ENCODE peak calls at places on chromosomes 7 and 10, in five cellular contexts. D is cardiac fibroblast, J is heart left ventricle, E is A549, W is aorta. O is an unnamed sample.

GRCh38 chr10:14565199-14565598 is 209.5 kb downstream of the FAM107B start:
- DNase-seq in D (no peak), J (no peak), E (no peak), W (no peak), O (no peak)

GRCh38 chr7:107995184-107996071 is 7.5 kb downstream of the LAMB1 start:
- DNase-seq in D (peak), J (peak), E (peak), W (no peak), O (peak)

GRCh38 chr7:118872568-118872967 is 648.1 kb downstream of the ANKRD7 start:
- DNase-seq in D (no peak), J (no peak), E (no peak), W (no peak), O (no peak)

GRCh38 chr7:31633894-31634494 is 53.0 kb upstream of the PPP1R17 start:
- DNase-seq in D (peak), J (no peak), E (peak), W (no peak), O (peak)

GRCh38 chr7:84271550-84271949 is 77.0 kb upstream of the SEMA3A start:
- DNase-seq in D (peak), J (no peak), E (no peak), W (no peak), O (peak)

GRCh38 chr10:49534670-49535381 is 4.1 kb downstream of the ERCC6 start:
- DNase-seq in D (peak), J (no peak), E (no peak), W (no peak), O (peak)

GRCh38 chr10:80794996-80795395 is 257.3 kb downstream of the SH2D4B start:
- DNase-seq in D (no peak), J (no peak), E (no peak), W (no peak), O (no peak)

GRCh38 chr7:21851445-21852043 is 94.2 kb downstream of the CDCA7L start:
- DNase-seq in D (no peak), J (no peak), E (no peak), W (no peak), O (no peak)

GRCh38 chr7:80153446-80153845 is 18.8 kb downstream of the GNAI1 start:
- DNase-seq in D (no peak), J (no peak), E (no peak), W (no peak), O (peak)

GRCh38 chr7:132065973-132066611 is 509.7 kb upstream of the PODXL start:
- DNase-seq in D (peak), J (no peak), E (peak), W (no peak), O (no peak)

GRCh38 chr7:26664735-26665420 is 199.5 kb downstream of the SKAP2 start:
- DNase-seq in D (peak), J (no peak), E (no peak), W (no peak), O (peak)

GRCh38 chr7:100091411-100092181 is 2.8 kb downstream of the COPS6 start:
- DNase-seq in D (no peak), J (no peak), E (no peak), W (no peak), O (no peak)

GRCh38 chr10:6035926-6036575 is 26.1 kb downstream of the IL2RA start:
- DNase-seq in D (no peak), J (no peak), E (no peak), W (no peak), O (no peak)

GRCh38 chr7:111855161-111855841 is 293.0 kb upstream of the IMMP2L start:
- DNase-seq in D (peak), J (no peak), E (peak), W (no peak), O (peak)

GRCh38 chr7:7119668-7120208 is 62.6 kb upstream of the C1GALT1 start:
- DNase-seq in D (no peak), J (no peak), E (no peak), W (no peak), O (no peak)

GRCh38 chr7:15906436-15906835 is 220.0 kb upstream of the MEOX2 start:
- DNase-seq in D (no peak), J (peak), E (no peak), W (no peak), O (no peak)

GRCh38 chr10:125060851-125061556 is 99.4 kb downstream of the CTBP2 start:
- DNase-seq in D (peak), J (peak), E (peak), W (peak), O (peak)

GRCh38 chr7:30694218-30694745 is 12.0 kb upstream of the CRHR2 start:
- DNase-seq in D (no peak), J (peak), E (no peak), W (no peak), O (no peak)

DNA sequence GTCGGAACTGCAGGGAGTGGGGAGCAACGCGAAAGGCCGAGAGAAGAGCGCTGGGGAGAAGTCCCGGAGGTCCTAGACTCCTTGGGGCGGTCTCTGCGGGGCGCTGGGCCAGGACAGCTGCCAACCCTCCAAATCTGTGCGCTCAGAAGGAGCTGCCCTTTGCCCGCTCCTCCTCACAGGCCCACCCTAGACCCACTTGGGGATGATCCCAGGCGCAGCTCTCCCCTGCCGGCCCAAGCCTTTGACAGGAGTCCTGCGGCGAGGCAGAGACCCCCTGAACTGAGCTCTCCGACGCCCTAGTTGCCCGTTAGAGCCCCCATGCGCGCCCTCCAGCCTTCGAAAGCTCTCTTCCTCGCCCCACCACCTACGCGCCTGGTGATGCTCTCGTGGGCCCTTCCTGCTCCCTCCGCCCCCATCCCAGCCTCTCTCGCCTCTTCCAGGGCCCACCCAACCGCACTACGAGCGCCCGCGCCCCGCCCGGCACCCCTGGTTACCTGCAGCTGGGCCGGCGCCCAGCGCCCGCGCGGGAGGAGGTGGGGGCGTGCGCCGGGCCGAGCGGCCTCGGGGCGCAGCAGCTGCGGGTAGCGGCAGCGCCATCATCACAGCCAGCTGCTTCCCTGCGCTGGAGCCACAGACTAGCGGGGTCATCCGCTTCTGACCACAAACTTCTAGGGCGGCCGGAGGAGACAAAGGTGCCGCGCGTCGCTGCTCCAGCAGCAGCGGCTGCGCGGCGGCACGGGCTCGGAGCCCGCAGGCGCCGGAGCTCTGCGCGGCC is 353.4 kb downstream of the DNAJB6 start:
- DNase-seq in D (no peak), J (no peak), E (no peak), W (peak), O (no peak)
- H3K4me3 ChIP-seq in D (peak), J (peak), E (no peak), W (no peak), O (peak)

GRCh38 chr7:5519515-5519928 is 95.9 kb upstream of the TNRC18 start:
- DNase-seq in D (no peak), J (no peak), E (no peak), W (no peak), O (no peak)
- H3K4me3 ChIP-seq in D (no peak), J (no peak), E (no peak), W (no peak), O (no peak)

DNA sequence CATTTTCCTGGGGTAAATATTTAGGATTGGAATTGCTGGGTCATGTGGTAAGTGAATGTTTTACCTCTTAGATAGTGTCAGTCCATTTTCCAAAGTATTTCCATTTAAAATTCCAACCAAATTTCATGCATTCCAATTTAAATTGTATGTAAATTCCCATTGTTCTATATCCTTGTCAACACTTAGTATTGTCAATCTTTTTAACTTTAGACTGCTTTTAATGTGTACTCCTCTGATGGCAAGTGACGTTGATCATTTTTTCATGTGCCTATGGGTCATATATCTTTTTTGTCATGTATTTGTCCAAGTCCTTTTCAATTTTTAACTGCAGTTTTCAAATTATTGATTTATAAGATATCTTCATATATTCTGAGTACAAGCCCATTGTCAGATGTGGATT is 80.8 kb upstream of the FAM20C start:
- DNase-seq in D (no peak), J (no peak), E (no peak), W (no peak), O (no peak)
- H3K4me3 ChIP-seq in D (no peak), J (no peak), E (no peak), W (no peak), O (no peak)

GRCh38 chr10:122019414-122019975 is 30.5 kb downstream of the TACC2 start:
- DNase-seq in D (no peak), J (no peak), E (no peak), W (no peak), O (no peak)
- H3K4me3 ChIP-seq in D (no peak), J (no peak), E (peak), W (no peak), O (no peak)

GRCh38 chr7:43112088-43112940 is at the start of gene HECW1:
- DNase-seq in D (no peak), J (no peak), E (no peak), W (no peak), O (no peak)

GRCh38 chr7:43114451-43114765 is 2.0 kb downstream of the HECW1 start:
- DNase-seq in D (no peak), J (no peak), E (no peak), W (no peak), O (no peak)

GRCh38 chr7:43113622-43114450 is 1.4 kb downstream of the HECW1 start:
- DNase-seq in D (no peak), J (no peak), E (no peak), W (no peak), O (peak)

GRCh38 chr7:43110790-43111362 is 1.6 kb upstream of the HECW1 start:
- DNase-seq in D (no peak), J (no peak), E (no peak), W (no peak), O (peak)

GRCh38 chr7:43112941-43113621 is 634 bp downstream of the HECW1 start:
- DNase-seq in D (peak), J (no peak), E (peak), W (no peak), O (peak)
- H3K4me3 ChIP-seq in D (peak), J (peak), E (peak), W (no peak), O (peak)

DNA sequence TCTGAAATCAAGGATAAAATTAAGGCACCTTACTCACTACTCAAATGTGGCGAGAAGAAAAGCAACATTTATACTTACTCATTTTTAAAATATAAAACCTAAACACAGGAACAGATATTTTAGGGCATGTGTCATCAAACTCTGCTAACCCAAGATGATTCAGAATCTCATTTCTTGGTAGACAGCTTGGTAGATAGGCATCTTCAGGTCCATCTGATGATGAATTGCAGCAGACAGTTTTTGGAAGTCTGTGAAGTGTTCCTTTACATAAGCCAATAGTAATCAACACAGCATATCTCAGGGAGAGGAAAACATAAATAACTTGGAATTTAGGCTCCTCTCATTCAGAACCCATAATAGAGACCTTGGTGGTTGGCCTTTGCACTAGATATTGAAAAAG is 3.4 kb downstream of the HIPK2 start:
- DNase-seq in D (peak), J (no peak), E (no peak), W (no peak), O (peak)
- H3K4me3 ChIP-seq in D (no peak), J (no peak), E (no peak), W (no peak), O (no peak)

DNA sequence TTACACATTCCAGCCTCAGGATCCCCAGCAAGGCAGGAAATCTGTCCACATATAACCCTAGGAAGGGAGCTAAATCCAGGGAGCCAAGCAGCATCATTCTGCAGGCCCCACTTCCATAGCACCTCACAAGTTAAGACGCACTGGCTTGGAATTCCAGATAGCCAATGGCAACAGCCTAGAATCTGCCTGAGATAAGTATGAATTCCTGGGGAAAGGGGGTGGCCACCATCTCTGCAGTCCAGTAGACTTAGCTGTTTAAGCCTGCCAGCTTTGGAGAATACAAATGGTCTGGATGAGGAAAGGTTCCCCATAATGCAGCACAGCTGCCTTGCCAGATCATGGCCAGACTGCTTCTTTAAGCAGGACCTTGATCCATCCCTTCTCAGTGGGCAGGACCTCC is 179.4 kb upstream of the PRSS1 start:
- DNase-seq in D (peak), J (no peak), E (no peak), W (no peak), O (no peak)
- H3K4me3 ChIP-seq in D (no peak), J (no peak), E (no peak), W (no peak), O (no peak)

O was measured in AG10803.